ENCODE peak calls at places on chromosomes 2 and 18, in six cellular contexts. L is tibial artery, Q is fibroblast of mammary gland, R is NB4, A is NCI-H2029, N is MV-4-11. S is an unnamed sample.

GRCh38 chr18:25190468-25190867 is 161.5 kb downstream of the ZNF521 start:
- DNase-seq in A (no peak), Q (no peak), R (no peak), L (no peak), N (no peak), S (no peak)

GRCh38 chr2:172438064-172438421 is 10.7 kb downstream of the ITGA6 start:
- DNase-seq in L (no peak), Q (peak), A (no peak), R (no peak), N (peak), S (no peak)

GRCh38 chr18:74760436-74760835 is 162.8 kb downstream of the ZNF407 start:
- DNase-seq in R (no peak), A (no peak), Q (no peak), L (no peak), N (no peak), S (no peak)

GRCh38 chr2:168015274-168015953 is 232.0 kb downstream of the STK39 start:
- DNase-seq in N (no peak), A (no peak), L (no peak), Q (no peak), R (no peak), S (no peak)

GRCh38 chr2:74300506-74300905 is 42.7 kb downstream of the SLC4A5 start:
- DNase-seq in A (no peak), L (no peak), R (no peak), Q (no peak), N (no peak), S (no peak)

GRCh38 chr2:173354073-173354600 is 535 bp upstream of the CDCA7 start:
- DNase-seq in N (peak), R (peak), L (no peak), Q (peak), A (no peak), S (peak)

GRCh38 chr18:33755918-33756590 is 178.0 kb downstream of the ASXL3 start:
- DNase-seq in R (peak), Q (peak), L (no peak), A (peak), N (no peak), S (no peak)

GRCh38 chr18:74546751-74547530 is 12.6 kb downstream of the CNDP1 start:
- DNase-seq in L (no peak), Q (peak), R (no peak), N (no peak), A (no peak), S (no peak)

GRCh38 chr2:168436840-168437239 is 19.2 kb upstream of the CERS6 start:
- DNase-seq in N (no peak), A (no peak), L (no peak), R (no peak), Q (no peak), S (no peak)

GRCh38 chr2:106054880-106055655 is 139.0 kb downstream of the UXS1 start:
- DNase-seq in A (no peak), Q (no peak), N (no peak), R (no peak), L (no peak), S (no peak)

S was measured in Jurkat, Clone E6-1.